ENCODE peak calls at places on chromosomes 16 and 17, in five cellular contexts. Q is IMR-90, P is neuronal stem cell, N is MM.1S, K is fibroblast of lung. H is an unnamed sample.

GRCh38 chr17:6108382-6108781 is 38.2 kb downstream of the WSCD1 start:
- DNase-seq in N (no peak), Q (no peak), K (no peak), P (no peak), H (no peak)

GRCh38 chr16:54939537-54940278 is 9.0 kb downstream of the IRX5 start:
- DNase-seq in P (peak), N (no peak), Q (no peak), K (no peak), H (no peak)

GRCh38 chr16:57810197-57811024 is 8.1 kb upstream of the KIFC3 start:
- DNase-seq in P (no peak), N (peak), K (peak), Q (peak), H (peak)

GRCh38 chr16:67177743-67178699 is 5.7 kb downstream of the MATCAP1 start:
- DNase-seq in K (peak), P (no peak), N (peak), Q (peak), H (no peak)

GRCh38 chr17:46818319-46818928 is at the start of gene WNT3:
- DNase-seq in K (no peak), Q (no peak), N (no peak), P (no peak), H (no peak)

GRCh38 chr17:57106107-57106835 is 21.2 kb downstream of the AKAP1 start:
- DNase-seq in N (no peak), Q (no peak), P (no peak), K (no peak), H (no peak)

GRCh38 chr16:65123846-65124513 is 2.1 kb upstream of the CDH11 start:
- DNase-seq in P (no peak), K (peak), N (no peak), Q (peak), H (no peak)

GRCh38 chr17:33862772-33863602 is 392.1 kb upstream of the CCL2 start:
- DNase-seq in P (no peak), K (no peak), N (no peak), Q (no peak), H (no peak)

GRCh38 chr17:44909681-44910144 is 5.6 kb downstream of the GFAP start:
- DNase-seq in N (no peak), Q (peak), P (no peak), K (peak), H (peak)

GRCh38 chr17:74356640-74357465 is 4.8 kb downstream of the BTBD17 start:
- DNase-seq in N (no peak), K (no peak), P (no peak), Q (no peak), H (no peak)

GRCh38 chr16:53055603-53056527 is 1.1 kb downstream of the CHD9 start:
- DNase-seq in P (peak), K (peak), N (peak), Q (peak), H (peak)

GRCh38 chr17:77146882-77147281 is 6.1 kb downstream of the SEC14L1 start:
- DNase-seq in Q (no peak), P (no peak), N (peak), K (no peak), H (no peak)

GRCh38 chr16:3922241-3922640 is 41.7 kb upstream of the CREBBP start:
- DNase-seq in P (no peak), Q (no peak), K (no peak), N (no peak), H (no peak)

GRCh38 chr17:79620207-79621038 is 9.6 kb upstream of the RBFOX3 start:
- DNase-seq in K (no peak), P (no peak), Q (no peak), N (no peak), H (no peak)

GRCh38 chr16:31107465-31107867 is 720 bp upstream of the BCKDK start:
- DNase-seq in P (no peak), N (peak), K (no peak), Q (no peak), H (no peak)

GRCh38 chr16:88922826-88923410 is 54.1 kb downstream of the CBFA2T3 start:
- DNase-seq in P (no peak), K (no peak), N (no peak), Q (no peak), H (no peak)
- H3K9ac ChIP-seq in P (no peak), K (no peak), N (no peak), Q (no peak), H (no peak)

DNA sequence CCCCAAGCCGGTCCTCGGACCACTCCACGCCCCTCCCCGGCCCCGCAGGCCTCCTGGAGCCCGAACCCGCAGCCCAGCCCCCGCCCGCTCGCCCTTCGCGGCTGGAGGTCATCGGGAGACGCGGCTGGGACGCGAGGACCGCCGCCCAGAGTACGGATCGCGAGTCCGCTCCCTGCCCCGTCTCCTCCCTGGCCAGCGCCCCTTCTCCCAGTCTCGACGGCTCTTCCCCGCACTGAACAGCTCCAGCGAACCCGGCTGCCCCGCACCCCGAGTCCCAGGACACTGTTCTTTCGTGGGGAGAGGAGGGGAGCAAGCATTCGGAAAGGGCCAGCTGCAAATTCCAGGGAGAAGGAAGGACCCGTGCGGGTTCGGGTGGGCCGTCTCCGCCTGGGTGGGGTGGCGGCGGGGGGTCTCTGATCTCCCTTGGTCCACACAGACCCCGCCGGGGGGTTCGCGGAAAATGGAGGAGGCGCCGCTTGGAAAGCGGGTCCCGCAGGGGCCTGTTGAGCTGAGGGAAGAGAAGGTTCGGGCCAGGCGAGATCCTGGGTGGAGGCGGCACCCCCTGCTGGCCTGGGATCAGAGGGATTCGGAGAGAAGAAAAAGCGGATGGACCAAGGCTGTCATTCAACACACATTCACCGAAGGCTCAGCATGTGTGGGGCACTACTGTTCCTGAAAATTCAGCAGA is 632 bp upstream of the RTN4RL1 start:
- DNase-seq in Q (peak), K (peak), P (peak), N (no peak), H (no peak)
- H3K9ac ChIP-seq in Q (no peak), K (peak), P (peak), N (no peak), H (no peak)

DNA sequence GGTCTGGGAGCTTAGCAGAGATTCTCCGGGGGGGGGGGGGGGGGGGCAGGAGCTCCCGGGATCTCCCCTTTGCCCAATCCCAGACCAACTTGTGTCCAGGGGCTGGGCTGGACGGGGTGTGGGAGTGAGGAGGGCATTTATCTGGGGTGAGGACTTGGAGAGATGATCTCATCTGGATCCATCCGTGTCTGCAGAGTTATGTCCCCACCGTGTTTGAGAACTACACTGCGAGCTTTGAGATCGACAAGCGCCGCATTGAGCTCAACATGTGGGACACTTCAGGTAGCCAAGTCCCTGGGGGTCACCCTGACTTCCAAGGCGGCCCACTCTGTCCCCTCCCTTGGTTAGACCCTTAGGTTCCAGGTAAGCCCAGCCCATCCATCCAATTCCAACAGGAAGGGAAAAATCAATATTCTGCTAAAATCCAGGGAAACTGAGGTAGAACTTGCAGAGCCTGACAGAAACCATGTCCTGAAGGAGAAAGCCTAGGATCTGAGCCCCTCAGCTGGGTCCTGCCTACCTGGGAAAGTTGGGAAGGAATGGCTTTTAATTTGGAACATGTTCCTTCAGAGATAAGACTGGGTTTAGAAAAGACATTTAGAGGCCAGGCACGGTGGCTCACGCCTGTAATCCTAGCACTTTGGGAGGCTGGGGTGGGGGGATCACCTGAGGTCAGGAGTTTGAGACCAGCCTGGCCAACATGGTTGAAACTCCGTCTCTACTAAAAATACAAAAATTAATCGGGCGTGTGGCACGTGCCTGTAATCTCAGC is 921 bp downstream of the RND2 start:
- DNase-seq in P (no peak), Q (no peak), K (no peak), N (no peak), H (no peak)
- H3K9ac ChIP-seq in P (peak), Q (no peak), K (no peak), N (no peak), H (no peak)

DNA sequence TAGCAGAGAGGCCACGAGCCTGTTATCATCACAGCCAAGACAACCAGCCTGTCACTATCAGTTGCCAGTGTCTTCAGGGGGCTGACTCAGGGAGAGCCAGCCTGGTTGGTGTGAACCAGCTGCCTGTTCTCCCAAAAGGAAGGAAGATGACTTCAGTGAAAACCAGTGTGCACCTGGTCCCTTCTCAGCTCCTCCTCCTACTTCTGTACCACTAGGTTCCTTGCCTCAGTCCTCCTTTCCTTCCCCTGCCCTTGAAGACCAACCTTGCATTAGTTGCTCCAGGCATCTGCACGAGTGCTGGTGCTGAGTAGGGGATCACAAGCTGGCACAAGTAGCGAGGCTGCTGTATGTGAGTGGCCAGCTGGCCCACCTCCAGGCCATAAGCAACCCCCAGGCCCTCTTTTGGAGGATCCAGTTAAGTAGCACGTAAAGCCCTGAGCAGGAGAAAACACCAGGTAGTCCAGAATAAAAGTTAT is 8.5 kb downstream of the TUBG1 start:
- DNase-seq in N (peak), P (no peak), K (no peak), Q (no peak), H (no peak)
- H3K9ac ChIP-seq in N (peak), P (no peak), K (no peak), Q (no peak), H (no peak)

GRCh38 chr16:51665599-51665998 is 514.5 kb upstream of the SALL1 start:
- DNase-seq in Q (no peak), P (no peak), N (no peak), K (no peak), H (no peak)
- H3K9ac ChIP-seq in Q (no peak), P (no peak), N (no peak), K (no peak), H (no peak)

DNA sequence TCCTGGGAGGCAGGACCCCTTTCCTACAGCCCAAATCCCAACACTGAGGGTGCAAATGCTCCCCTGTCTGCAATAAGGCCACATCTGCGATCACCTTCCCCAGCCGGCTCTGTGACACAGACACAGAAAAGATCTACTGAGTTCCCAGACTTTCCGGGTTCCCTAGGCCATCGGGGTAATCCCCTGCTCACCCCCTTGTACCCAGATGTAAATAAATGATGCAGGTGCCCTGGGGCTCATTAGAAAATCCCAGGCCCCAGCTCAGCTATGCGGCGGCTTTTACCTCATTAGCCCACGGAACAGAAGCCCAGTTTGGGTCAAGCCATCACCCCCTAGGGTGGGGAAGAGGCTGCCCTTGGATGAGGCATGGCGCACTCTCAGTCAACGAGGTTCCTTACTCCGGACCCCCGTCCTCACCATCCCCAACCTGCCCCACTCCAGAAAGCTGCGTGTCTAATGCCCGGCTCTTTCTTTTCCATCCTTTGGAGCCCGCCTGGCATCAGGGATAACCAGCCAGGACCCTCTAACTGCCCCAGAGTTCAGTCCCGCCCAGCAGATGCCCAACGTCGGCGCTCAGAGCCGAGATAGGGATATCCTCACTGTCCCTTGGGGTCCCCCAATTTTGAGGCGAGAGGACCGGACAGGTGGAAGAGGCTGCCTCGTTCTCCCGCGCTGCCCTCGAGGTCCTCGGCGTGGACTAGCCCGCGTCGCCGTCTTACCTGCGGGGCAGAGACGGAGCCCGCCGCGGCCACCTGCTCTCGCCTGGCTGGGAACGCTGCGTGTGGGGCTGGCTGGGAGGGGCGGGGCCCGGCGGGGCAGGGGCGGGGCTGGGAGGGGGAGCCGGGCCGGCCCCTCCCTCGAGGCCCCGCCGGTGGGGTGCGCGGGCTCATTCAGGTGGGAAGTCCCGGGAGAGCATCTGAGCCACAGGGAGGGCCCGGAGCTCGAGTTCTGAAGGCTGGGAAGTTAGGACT is at the start of gene ZNF385C:
- DNase-seq in N (no peak), Q (no peak), K (no peak), P (no peak), H (no peak)
- H3K9ac ChIP-seq in N (no peak), Q (no peak), K (no peak), P (peak), H (no peak)